ENCODE peak calls at places on chromosomes 3 and 15, in six cellular contexts. R is C1 segment of cervical spinal cord, W is D341Med, C is ELF-1, N is nephron progenitor cell, L is HT1080. S is an unnamed sample.

GRCh38 chr3:13776253-13777050 is 103.4 kb downstream of the WNT7A start:
- DNase-seq in R (no peak), W (no peak), C (no peak), N (no peak), L (no peak), S (no peak)

GRCh38 chr15:67144609-67145306 is 79.4 kb downstream of the SMAD3 start:
- DNase-seq in R (no peak), W (no peak), C (peak; percentile 64), N (no peak), L (peak; percentile 91), S (no peak)

GRCh38 chr3:14432996-14433572 is 30.7 kb downstream of the SLC6A6 start:
- DNase-seq in R (no peak), W (no peak), C (no peak), N (no peak), L (no peak), S (no peak)

GRCh38 chr15:54273928-54274327 is 295.7 kb downstream of the UNC13C start:
- DNase-seq in R (no peak), W (peak; percentile 24), C (no peak), N (peak; percentile 3), L (peak; percentile 4), S (no peak)

GRCh38 chr3:13846716-13847570 is 32.9 kb downstream of the WNT7A start:
- DNase-seq in R (no peak), W (no peak), C (no peak), N (no peak), L (no peak), S (no peak)

GRCh38 chr15:95371664-95372063 is 958.8 kb upstream of the NR2F2 start:
- DNase-seq in R (no peak), W (no peak), C (no peak), N (no peak), L (peak; percentile 60), S (no peak)

GRCh38 chr3:6262035-6262434 is 598.9 kb upstream of the GRM7 start:
- DNase-seq in R (no peak), W (no peak), C (no peak), N (no peak), L (no peak), S (no peak)

GRCh38 chr15:101001796-101002195 is 82.6 kb downstream of the LRRK1 start:
- DNase-seq in R (no peak), W (no peak), C (no peak), N (no peak), L (no peak), S (no peak)

GRCh38 chr3:151537751-151538150 is 76.9 kb upstream of the IGSF10 start:
- DNase-seq in R (no peak), W (no peak), C (no peak), N (no peak), L (peak; percentile 53), S (no peak)

GRCh38 chr3:50194128-50194902 is 2.9 kb downstream of the GNAT1 start:
- DNase-seq in R (peak; percentile 72), W (peak; percentile 87), C (peak; percentile 87), N (peak; percentile 78), L (peak; percentile 46), S (no peak)

GRCh38 chr15:86906406-86906805 is 826.7 kb downstream of the AGBL1 start:
- DNase-seq in R (no peak), W (no peak), C (no peak), N (no peak), L (no peak), S (no peak)